ENCODE peak calls at places on chromosome 19, in ten cellular contexts. P is esophagus squamous epithelium, F is adrenal gland, V is uterus, A is breast epithelium, N is heart left ventricle, J is tibial nerve, D is body of pancreas, O is K562, G is ovary. X is an unnamed sample. For H3K9me3, the result is how much of the 10 kb centered on the place peaks cover.

GRCh38 chr19:57192064-57192395 is 730 bp downstream of the ZNF264 start:
- DNase-seq in P (no peak), F (no peak), V (no peak), A (no peak), N (no peak), J (no peak), D (no peak), O (no peak), G (no peak), X (no peak)

GRCh38 chr19:917323-918151 is at the start of gene KISS1R:
- DNase-seq in P (no peak), F (no peak), V (no peak), A (no peak), N (no peak), J (no peak), D (no peak), O (peak), G (no peak), X (peak)

GRCh38 chr19:4183967-4184717 is 1.7 kb downstream of the ANKRD24 start:
- DNase-seq in P (no peak), F (no peak), V (no peak), A (no peak), N (no peak), J (no peak), D (no peak), O (peak), G (no peak), X (no peak)

GRCh38 chr19:49590071-49590970 is 661 bp upstream of the PRR12 start:
- DNase-seq in P (peak), F (peak), V (peak), A (peak), N (peak), J (peak), D (peak), O (peak), G (peak), X (peak)

GRCh38 chr19:10747271-10747670 is 29.4 kb downstream of the DNM2 start:
- DNase-seq in P (no peak), F (no peak), V (no peak), A (no peak), N (no peak), J (no peak), D (no peak), O (no peak), G (no peak), X (peak)

GRCh38 chr19:10975374-10976036 is 14.7 kb downstream of the SMARCA4 start:
- DNase-seq in P (no peak), F (peak), V (peak), A (no peak), N (no peak), J (no peak), D (peak), O (no peak), G (peak), X (peak)

GRCh38 chr19:54435551-54436016 is 13.4 kb upstream of the LENG8 start:
- DNase-seq in P (no peak), F (no peak), V (no peak), A (no peak), N (no peak), J (no peak), D (no peak), O (no peak), G (no peak), X (peak)

GRCh38 chr19:50717026-50717723 is 2.4 kb downstream of the SHANK1 start:
- DNase-seq in P (no peak), F (no peak), V (no peak), A (no peak), N (peak), J (no peak), D (no peak), O (peak), G (no peak), X (no peak)

GRCh38 chr19:3694361-3695123 is 5.7 kb downstream of the PIP5K1C start:
- DNase-seq in P (no peak), F (no peak), V (no peak), A (no peak), N (no peak), J (no peak), D (no peak), O (no peak), G (no peak), X (no peak)

GRCh38 chr19:38152461-38153379 is 71.3 kb downstream of the DPF1 start:
- DNase-seq in P (no peak), F (peak), V (no peak), A (no peak), N (no peak), J (no peak), D (no peak), O (peak), G (no peak), X (no peak)

GRCh38 chr19:39555883-39556282 is 15.9 kb upstream of the EID2 start:
- DNase-seq in P (no peak), F (no peak), V (no peak), A (no peak), N (no peak), J (no peak), D (no peak), O (no peak), G (no peak), X (no peak)

GRCh38 chr19:11191273-11191755 is 6.0 kb downstream of the KANK2 start:
- DNase-seq in P (no peak), F (peak), V (peak), A (no peak), N (peak), J (peak), D (peak), O (peak), G (peak), X (peak)

GRCh38 chr19:41521860-41522555 is 54.0 kb upstream of the CEACAM21 start:
- DNase-seq in P (no peak), F (no peak), V (no peak), A (no peak), N (peak), J (no peak), D (no peak), O (no peak), G (no peak), X (peak)

GRCh38 chr19:47123406-47123805 is 7.2 kb upstream of the SAE1 start:
- DNase-seq in P (no peak), F (no peak), V (no peak), A (no peak), N (no peak), J (no peak), D (no peak), O (no peak), G (no peak), X (no peak)

GRCh38 chr19:45848922-45849321 is 14.0 kb downstream of the SYMPK start:
- DNase-seq in P (no peak), F (no peak), V (no peak), A (no peak), N (peak), J (no peak), D (no peak), O (peak), G (no peak), X (no peak)
- TF ChIP-seq CTCF in P (peak), F (no peak), V (no peak), A (no peak), N (no peak), J (no peak), D (no peak), O (peak), G (no peak), X (peak)

GRCh38 chr19:8391274-8392016 is 1.3 kb downstream of the RAB11B start:
- DNase-seq in P (no peak), F (no peak), V (no peak), A (no peak), N (no peak), J (no peak), D (peak), O (no peak), G (no peak), X (no peak)

GRCh38 chr19:8392017-8392591 is 1.9 kb downstream of the RAB11B start:
- DNase-seq in P (no peak), F (peak), V (no peak), A (no peak), N (no peak), J (no peak), D (peak), O (no peak), G (no peak), X (no peak)

GRCh38 chr19:8388612-8388958 is 1.6 kb upstream of the RAB11B start:
- DNase-seq in P (no peak), F (no peak), V (no peak), A (no peak), N (no peak), J (no peak), D (no peak), O (no peak), G (no peak), X (no peak)

GRCh38 chr19:8389891-8390616 is at the start of gene RAB11B:
- DNase-seq in P (peak), F (peak), V (peak), A (peak), N (peak), J (peak), D (peak), O (peak), G (peak), X (peak)

DNA sequence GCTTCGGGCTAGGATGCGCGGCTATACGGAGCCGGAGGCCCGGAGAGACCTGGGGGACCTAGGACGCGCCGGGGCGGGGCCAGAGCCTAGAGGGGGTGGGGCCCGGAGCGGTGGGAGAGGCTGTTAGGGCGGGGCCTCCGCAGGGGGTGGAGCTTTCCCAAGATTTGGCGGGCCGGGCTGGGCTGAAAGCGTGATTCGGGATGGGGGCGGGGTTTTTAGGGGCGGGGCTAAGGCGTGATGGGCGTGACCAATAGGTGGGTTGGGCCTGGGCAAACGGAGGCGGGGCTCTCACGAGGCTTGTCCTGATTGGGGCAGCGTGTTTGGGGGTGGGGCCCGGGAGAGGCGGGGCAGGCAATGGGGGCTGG is 439 bp downstream of the RAB11B start:
- DNase-seq in P (peak), F (peak), V (peak), A (peak), N (peak), J (peak), D (peak), O (peak), G (peak), X (peak)
- TF ChIP-seq POLR2A in P (no peak), F (peak), V (no peak), A (no peak), N (no peak), J (no peak), D (peak), O (peak), G (no peak), X (no peak)

GRCh38 chr19:15508035-15508710 is at the start of gene CYP4F22:
- DNase-seq in P (no peak), F (no peak), V (no peak), A (no peak), N (no peak), J (no peak), D (no peak), O (peak), G (no peak), X (no peak)

GRCh38 chr19:15516363-15516762 is 8.0 kb downstream of the CYP4F22 start:
- DNase-seq in P (no peak), F (no peak), V (no peak), A (no peak), N (no peak), J (no peak), D (no peak), O (no peak), G (no peak), X (no peak)

GRCh38 chr19:15506074-15506565 is 2.2 kb upstream of the CYP4F22 start:
- DNase-seq in P (no peak), F (no peak), V (no peak), A (no peak), N (no peak), J (no peak), D (no peak), O (no peak), G (no peak), X (no peak)

GRCh38 chr19:15507068-15508034 is 974 bp upstream of the CYP4F22 start:
- DNase-seq in P (no peak), F (no peak), V (no peak), A (no peak), N (no peak), J (no peak), D (no peak), O (peak), G (no peak), X (no peak)

GRCh38 chr19:15511671-15512424 is 3.5 kb downstream of the CYP4F22 start:
- DNase-seq in P (no peak), F (no peak), V (no peak), A (no peak), N (no peak), J (no peak), D (no peak), O (no peak), G (no peak), X (no peak)
- H3K9me3 ChIP-seq in P (under half), F (under half), V (under half), A (under half), N (under half), J (under half), D (under half), O (under half), G (under half), X (under half)

GRCh38 chr19:5567971-5568407 is 236 bp upstream of the TINCR start:
- DNase-seq in P (no peak), F (no peak), V (no peak), A (no peak), N (no peak), J (no peak), D (no peak), O (no peak), G (no peak), X (no peak)

GRCh38 chr19:5563941-5564612 is 3.7 kb downstream of the TINCR start:
- DNase-seq in P (no peak), F (peak), V (no peak), A (no peak), N (no peak), J (no peak), D (no peak), O (no peak), G (no peak), X (no peak)

GRCh38 chr19:5571777-5572176 is 4.0 kb upstream of the TINCR start:
- DNase-seq in P (no peak), F (no peak), V (no peak), A (no peak), N (no peak), J (no peak), D (no peak), O (no peak), G (no peak), X (no peak)

GRCh38 chr19:5564930-5565329 is 2.8 kb downstream of the TINCR start:
- DNase-seq in P (no peak), F (no peak), V (no peak), A (no peak), N (no peak), J (no peak), D (no peak), O (no peak), G (no peak), X (no peak)

GRCh38 chr19:5567360-5567970 is at the start of gene TINCR:
- DNase-seq in P (no peak), F (no peak), V (no peak), A (no peak), N (no peak), J (no peak), D (no peak), O (no peak), G (no peak), X (no peak)
- TF ChIP-seq CTCF in P (peak), F (no peak), V (no peak), A (no peak), N (no peak), J (no peak), D (no peak), O (no peak), G (no peak), X (no peak)

GRCh38 chr19:13597625-13598024 is 91.3 kb upstream of the CACNA1A start:
- DNase-seq in P (no peak), F (peak), V (peak), A (no peak), N (no peak), J (no peak), D (peak), O (peak), G (peak), X (no peak)
- TF ChIP-seq POLR2A in P (no peak), F (no peak), V (no peak), A (no peak), N (no peak), J (no peak), D (no peak), O (no peak), G (no peak), X (no peak)

DNA sequence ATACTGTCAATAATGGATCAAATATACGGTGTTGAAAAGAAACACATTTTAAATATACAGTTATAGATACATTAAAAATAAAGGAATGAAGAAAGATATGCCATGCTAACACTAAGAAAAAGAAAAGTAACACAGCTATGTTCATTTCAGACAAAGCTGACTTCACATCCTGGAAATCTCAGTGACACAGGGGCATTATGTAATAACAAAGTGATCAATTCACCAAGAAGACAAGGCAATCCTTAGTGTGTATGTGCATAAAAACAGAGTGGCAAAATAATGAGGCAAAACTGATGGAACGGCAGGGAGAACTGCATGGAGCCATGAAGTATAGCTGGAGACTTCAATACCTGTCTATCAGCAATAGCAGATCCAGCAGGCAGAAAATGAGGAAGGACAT is 13.1 kb downstream of the ZNF14 start:
- DNase-seq in P (no peak), F (no peak), V (no peak), A (no peak), N (no peak), J (no peak), D (no peak), O (no peak), G (no peak), X (no peak)
- H3K9me3 ChIP-seq in P (half or more), F (under half), V (under half), A (half or more), N (half or more), J (half or more), D (under half), O (under half), G (under half), X (under half)

GRCh38 chr19:17293605-17294004 is 9.6 kb downstream of the ABHD8 start:
- DNase-seq in P (no peak), F (no peak), V (no peak), A (no peak), N (no peak), J (no peak), D (no peak), O (no peak), G (no peak), X (no peak)
- TF ChIP-seq CTCF in P (no peak), F (no peak), V (no peak), A (no peak), N (no peak), J (no peak), D (no peak), O (no peak), G (no peak), X (no peak)

GRCh38 chr19:2063824-2064223 is 12.8 kb upstream of the MKNK2 start:
- DNase-seq in P (no peak), F (no peak), V (no peak), A (no peak), N (no peak), J (no peak), D (no peak), O (no peak), G (peak), X (no peak)

GRCh38 chr19:2061936-2062729 is 11.1 kb upstream of the MKNK2 start:
- DNase-seq in P (no peak), F (no peak), V (peak), A (no peak), N (no peak), J (no peak), D (no peak), O (peak), G (peak), X (no peak)

GRCh38 chr19:2064395-2064787 is 13.3 kb upstream of the MKNK2 start:
- DNase-seq in P (no peak), F (peak), V (no peak), A (no peak), N (no peak), J (no peak), D (no peak), O (no peak), G (no peak), X (no peak)

GRCh38 chr19:2062770-2063169 is 11.7 kb upstream of the MKNK2 start:
- DNase-seq in P (no peak), F (no peak), V (no peak), A (no peak), N (no peak), J (no peak), D (no peak), O (no peak), G (no peak), X (no peak)

DNA sequence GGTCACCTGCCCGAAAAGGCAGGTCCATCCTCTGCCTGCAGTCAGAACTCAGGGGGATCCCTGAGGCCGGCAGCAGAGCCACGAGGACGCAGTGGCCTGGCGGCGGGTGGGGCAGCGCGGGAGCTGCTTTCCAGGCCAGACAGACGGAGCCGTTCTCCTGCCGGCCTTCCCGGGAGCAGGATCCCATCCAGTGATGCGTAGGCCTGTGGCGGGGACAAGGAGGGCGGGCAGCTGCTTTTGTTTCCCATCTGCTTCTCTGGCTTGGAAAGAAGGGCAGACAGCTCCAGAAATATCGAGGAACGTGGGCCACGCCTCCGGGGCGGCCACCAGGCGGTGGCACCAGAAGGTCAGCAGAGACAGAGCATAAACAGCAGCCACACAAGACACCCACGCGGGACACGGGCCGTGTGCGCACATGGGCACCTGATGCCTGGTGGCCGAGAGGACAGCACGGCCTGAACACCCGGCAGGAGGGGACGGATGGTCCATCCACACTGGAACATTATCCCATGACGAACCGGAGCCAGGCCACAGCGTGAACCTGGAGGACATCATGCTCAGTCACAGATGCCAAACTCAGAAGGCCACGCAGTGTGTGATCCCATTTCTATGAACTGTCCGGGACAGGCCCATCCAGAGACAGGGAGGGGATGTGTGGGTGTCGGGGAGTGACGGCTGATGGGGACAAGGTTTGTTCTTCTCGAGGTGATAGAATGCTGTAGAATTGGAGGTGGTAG is 13.9 kb upstream of the MKNK2 start:
- DNase-seq in P (no peak), F (peak), V (no peak), A (no peak), N (no peak), J (no peak), D (no peak), O (no peak), G (peak), X (no peak)
- TF ChIP-seq POLR2A in P (no peak), F (peak), V (no peak), A (no peak), N (no peak), J (peak), D (no peak), O (no peak), G (no peak), X (no peak)

DNA sequence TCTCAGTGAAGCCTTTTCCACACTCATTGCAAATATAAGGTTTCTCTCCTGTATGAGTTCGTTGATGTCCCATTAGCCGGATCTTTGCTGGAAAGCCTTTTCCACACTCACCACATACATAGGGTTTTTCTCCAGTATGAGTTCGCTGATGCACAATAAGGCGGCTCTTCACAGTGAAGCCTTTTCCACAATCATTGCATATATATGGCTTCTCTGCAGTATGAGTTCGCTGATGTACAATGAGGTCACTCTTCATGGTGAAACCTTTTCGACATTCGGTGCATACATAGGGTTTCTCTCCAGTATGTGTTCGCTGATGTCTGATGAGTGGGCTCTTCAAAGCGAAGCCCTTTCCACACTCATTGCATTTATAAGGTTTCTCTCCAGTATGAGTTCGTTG is 6.8 kb upstream of the ZNF350 start:
- DNase-seq in P (no peak), F (no peak), V (no peak), A (no peak), N (no peak), J (no peak), D (no peak), O (no peak), G (no peak), X (no peak)
- H3K9me3 ChIP-seq in P (half or more), F (under half), V (under half), A (half or more), N (half or more), J (half or more), D (under half), O (under half), G (under half), X (under half)

GRCh38 chr19:33402421-33403220 is 29.1 kb downstream of the CEBPG start:
- DNase-seq in P (no peak), F (no peak), V (no peak), A (peak), N (peak), J (peak), D (no peak), O (no peak), G (peak), X (peak)
- TF ChIP-seq CTCF in P (peak), F (no peak), V (no peak), A (no peak), N (no peak), J (no peak), D (no peak), O (peak), G (no peak), X (peak)

X was measured in Peyer's patch.